ENCODE peak calls at places on chromosomes 13 and 19, in eight cellular contexts. One of them, this sample, is unnamed.

GRCh38 chr19:1396768-1397679 is 4.3 kb downstream of the GAMT start:
- DNase-seq in activated CD8-positive, alpha-beta T cell treated with anti-CD3 and anti-CD28 coated beads for 36 hours: no peak
- DNase-seq in iris pigment epithelial cell: no peak
- DNase-seq in neural crest cell: no peak
- DNase-seq in activated CD8-positive, alpha-beta memory T cell treated with anti-CD3 and anti-CD28 coated beads for 1 hour: no peak
- DNase-seq in AG10803: no peak
- DNase-seq in mucosa of descending colon: no peak
- DNase-seq in NCI-H1417: no peak
- DNase-seq in this sample: no peak

GRCh38 chr13:111397202-111397880 is 76.9 kb downstream of the TEX29 start:
- DNase-seq in NCI-H1417: no peak
- DNase-seq in activated CD8-positive, alpha-beta T cell treated with anti-CD3 and anti-CD28 coated beads for 36 hours: no peak
- DNase-seq in AG10803: no peak
- DNase-seq in neural crest cell: no peak
- DNase-seq in iris pigment epithelial cell: no peak
- DNase-seq in mucosa of descending colon: no peak
- DNase-seq in activated CD8-positive, alpha-beta memory T cell treated with anti-CD3 and anti-CD28 coated beads for 1 hour: no peak
- DNase-seq in this sample: no peak

GRCh38 chr19:3250675-3251074 is 26.2 kb downstream of the CELF5 start:
- DNase-seq in iris pigment epithelial cell: peak; percentile 12
- DNase-seq in AG10803: no peak
- DNase-seq in activated CD8-positive, alpha-beta memory T cell treated with anti-CD3 and anti-CD28 coated beads for 1 hour: no peak
- DNase-seq in activated CD8-positive, alpha-beta T cell treated with anti-CD3 and anti-CD28 coated beads for 36 hours: peak; percentile 67
- DNase-seq in neural crest cell: no peak
- DNase-seq in NCI-H1417: no peak
- DNase-seq in mucosa of descending colon: peak; percentile 52
- DNase-seq in this sample: peak; percentile 44

GRCh38 chr13:106178816-106179215 is 356.6 kb downstream of the EFNB2 start:
- DNase-seq in neural crest cell: no peak
- DNase-seq in NCI-H1417: no peak
- DNase-seq in activated CD8-positive, alpha-beta T cell treated with anti-CD3 and anti-CD28 coated beads for 36 hours: no peak
- DNase-seq in iris pigment epithelial cell: peak; percentile 32
- DNase-seq in mucosa of descending colon: no peak
- DNase-seq in AG10803: peak; percentile 73
- DNase-seq in activated CD8-positive, alpha-beta memory T cell treated with anti-CD3 and anti-CD28 coated beads for 1 hour: no peak
- DNase-seq in this sample: no peak

GRCh38 chr13:111944171-111944583 is 122.8 kb upstream of the SOX1 start:
- DNase-seq in neural crest cell: no peak
- DNase-seq in mucosa of descending colon: no peak
- DNase-seq in activated CD8-positive, alpha-beta T cell treated with anti-CD3 and anti-CD28 coated beads for 36 hours: no peak
- DNase-seq in iris pigment epithelial cell: no peak
- DNase-seq in activated CD8-positive, alpha-beta memory T cell treated with anti-CD3 and anti-CD28 coated beads for 1 hour: no peak
- DNase-seq in AG10803: no peak
- DNase-seq in NCI-H1417: no peak
- DNase-seq in this sample: no peak

GRCh38 chr19:18439025-18439909 is 1.3 kb upstream of the ISYNA1 start:
- DNase-seq in neural crest cell: no peak
- DNase-seq in activated CD8-positive, alpha-beta memory T cell treated with anti-CD3 and anti-CD28 coated beads for 1 hour: no peak
- DNase-seq in iris pigment epithelial cell: peak; percentile 87
- DNase-seq in mucosa of descending colon: no peak
- DNase-seq in AG10803: peak; percentile 58
- DNase-seq in NCI-H1417: no peak
- DNase-seq in activated CD8-positive, alpha-beta T cell treated with anti-CD3 and anti-CD28 coated beads for 36 hours: no peak
- DNase-seq in this sample: no peak

GRCh38 chr19:49092686-49093085 is 7.4 kb downstream of the SNRNP70 start:
- DNase-seq in activated CD8-positive, alpha-beta memory T cell treated with anti-CD3 and anti-CD28 coated beads for 1 hour: no peak
- DNase-seq in activated CD8-positive, alpha-beta T cell treated with anti-CD3 and anti-CD28 coated beads for 36 hours: no peak
- DNase-seq in neural crest cell: no peak
- DNase-seq in AG10803: no peak
- DNase-seq in iris pigment epithelial cell: no peak
- DNase-seq in mucosa of descending colon: no peak
- DNase-seq in NCI-H1417: no peak
- DNase-seq in this sample: no peak

GRCh38 chr13:94345374-94346195 is 133.9 kb downstream of the DCT start:
- DNase-seq in activated CD8-positive, alpha-beta memory T cell treated with anti-CD3 and anti-CD28 coated beads for 1 hour: no peak
- DNase-seq in iris pigment epithelial cell: peak; percentile 49
- DNase-seq in neural crest cell: no peak
- DNase-seq in activated CD8-positive, alpha-beta T cell treated with anti-CD3 and anti-CD28 coated beads for 36 hours: no peak
- DNase-seq in NCI-H1417: peak; percentile 73
- DNase-seq in AG10803: peak; percentile 59
- DNase-seq in mucosa of descending colon: no peak
- DNase-seq in this sample: peak; percentile 17

This sample was measured in DMS53.